ENCODE peak calls at places on chromosomes 2 and 18, in six cellular contexts. V is nephron progenitor cell, L is iPS-NIHi11, S is Panc1, X is H9, J is stomach. D is an unnamed sample.

GRCh38 chr2:181189932-181190331 is 209.5 kb downstream of the UBE2E3 start:
- DNase-seq in V (no peak), L (no peak), S (no peak), X (no peak), J (no peak), D (no peak)

GRCh38 chr2:11738589-11739436 is 7.6 kb upstream of the LPIN1 start:
- DNase-seq in V (peak; percentile 55), L (peak; percentile 57), S (no peak), X (peak; percentile 76), J (peak; percentile 66), D (peak; percentile 73)

GRCh38 chr2:222305510-222306392 is 7.0 kb upstream of the PAX3 start:
- DNase-seq in V (peak; percentile 68), L (no peak), S (no peak), X (peak; percentile 55), J (no peak), D (peak; percentile 76)

GRCh38 chr18:56738184-56738583 is 87.0 kb downstream of the WDR7 start:
- DNase-seq in V (no peak), L (no peak), S (no peak), X (no peak), J (no peak), D (no peak)

GRCh38 chr2:65483763-65484162 is 51.4 kb upstream of the SPRED2 start:
- DNase-seq in V (no peak), L (no peak), S (no peak), X (no peak), J (no peak), D (no peak)

GRCh38 chr2:25938345-25938744 is 44.0 kb downstream of the KIF3C start:
- DNase-seq in V (no peak), L (no peak), S (no peak), X (no peak), J (no peak), D (no peak)

GRCh38 chr2:191679818-191680600 is 2.1 kb downstream of the NABP1 start:
- DNase-seq in V (no peak), L (no peak), S (no peak), X (no peak), J (no peak), D (no peak)

GRCh38 chr2:134320930-134321329 is 67.1 kb downstream of the MGAT5 start:
- DNase-seq in V (no peak), L (no peak), S (no peak), X (no peak), J (no peak), D (no peak)

GRCh38 chr2:20156826-20157605 is 67.9 kb downstream of the SDC1 start:
- DNase-seq in V (no peak), L (no peak), S (no peak), X (peak; percentile 9), J (no peak), D (peak; percentile 24)

GRCh38 chr2:215748446-215748845 is 264.9 kb downstream of the MREG start:
- DNase-seq in V (no peak), L (no peak), S (no peak), X (no peak), J (no peak), D (no peak)

GRCh38 chr2:36392854-36393253 is 37.3 kb downstream of the CRIM1 start:
- DNase-seq in V (no peak), L (no peak), S (no peak), X (peak; percentile 62), J (no peak), D (no peak)

D was measured in ecto neural progenitor cell.